ENCODE peak calls at places on chromosomes 11 and 22, in ten cellular contexts. A is Peyer's patch; M is heart right ventricle; C is AG10803; Z is thoracic aorta; Y is upper lobe of right lung; B is BE2C; D is CD8-positive, alpha-beta T cell; I is pancreas; R is cardiac fibroblast. W is an unnamed sample.

GRCh38 chr22:44184006-44184405 is 3.3 kb downstream of the PARVG start:
- DNase-seq in A (no peak), M (no peak), C (no peak), Z (no peak), Y (no peak), B (no peak), D (no peak), I (no peak), R (no peak), W (no peak)

GRCh38 chr11:118157186-118157895 is 4.7 kb upstream of the SCN4B start:
- DNase-seq in A (no peak), M (no peak), C (no peak), Z (no peak), Y (no peak), B (no peak), D (no peak), I (no peak), R (no peak), W (no peak)

GRCh38 chr11:114416441-114416928 is 16.0 kb downstream of the RBM7 start:
- DNase-seq in A (no peak), M (no peak), C (peak), Z (no peak), Y (no peak), B (no peak), D (no peak), I (no peak), R (peak), W (no peak)

GRCh38 chr22:45678961-45679912 is 7.6 kb downstream of the ATXN10 start:
- DNase-seq in A (no peak), M (no peak), C (peak), Z (no peak), Y (no peak), B (no peak), D (no peak), I (no peak), R (no peak), W (no peak)

GRCh38 chr11:44946268-44946667 is 4.4 kb downstream of the TP53I11 start:
- DNase-seq in A (no peak), M (peak), C (peak), Z (peak), Y (no peak), B (no peak), D (no peak), I (no peak), R (peak), W (no peak)

GRCh38 chr11:77213589-77214428 is 85.8 kb downstream of the MYO7A start:
- DNase-seq in A (no peak), M (no peak), C (no peak), Z (no peak), Y (peak), B (no peak), D (peak), I (no peak), R (no peak), W (no peak)

GRCh38 chr22:19122752-19123492 is 710 bp upstream of the DGCR2 start:
- DNase-seq in A (no peak), M (no peak), C (no peak), Z (no peak), Y (no peak), B (peak), D (no peak), I (no peak), R (peak), W (no peak)

GRCh38 chr11:12189543-12190235 is 79.3 kb downstream of the MICAL2 start:
- DNase-seq in A (no peak), M (no peak), C (no peak), Z (no peak), Y (no peak), B (no peak), D (no peak), I (no peak), R (no peak), W (no peak)

GRCh38 chr11:8368772-8369171 is 105.1 kb upstream of the LMO1 start:
- DNase-seq in A (no peak), M (no peak), C (no peak), Z (no peak), Y (no peak), B (no peak), D (no peak), I (peak), R (no peak), W (no peak)

GRCh38 chr11:73019448-73019847 is 122.7 kb downstream of the FCHSD2 start:
- DNase-seq in A (no peak), M (no peak), C (no peak), Z (no peak), Y (no peak), B (no peak), D (no peak), I (no peak), R (no peak), W (no peak)

GRCh38 chr11:128021304-128022006 is 565.9 kb downstream of the ETS1 start:
- DNase-seq in A (no peak), M (no peak), C (peak), Z (no peak), Y (no peak), B (no peak), D (no peak), I (no peak), R (peak), W (peak)

GRCh38 chr11:117805048-117805447 is 8.0 kb upstream of the DSCAML1 start:
- DNase-seq in A (no peak), M (no peak), C (no peak), Z (no peak), Y (no peak), B (no peak), D (no peak), I (no peak), R (no peak), W (no peak)

GRCh38 chr11:96388891-96389603 is 665 bp downstream of the CCDC82 start:
- DNase-seq in A (no peak), M (no peak), C (peak), Z (no peak), Y (no peak), B (no peak), D (no peak), I (no peak), R (no peak), W (no peak)

GRCh38 chr11:45078236-45079074 is 68.0 kb upstream of the PRDM11 start:
- DNase-seq in A (no peak), M (peak), C (peak), Z (no peak), Y (no peak), B (peak), D (no peak), I (no peak), R (peak), W (no peak)

GRCh38 chr11:123561046-123561781 is 93.2 kb downstream of the SCN3B start:
- DNase-seq in A (no peak), M (no peak), C (peak), Z (no peak), Y (no peak), B (peak), D (no peak), I (peak), R (peak), W (no peak)

GRCh38 chr22:31897842-31898241 is 46.5 kb upstream of the YWHAH start:
- DNase-seq in A (no peak), M (no peak), C (peak), Z (no peak), Y (no peak), B (no peak), D (no peak), I (no peak), R (peak), W (no peak)

GRCh38 chr11:123194308-123195181 is 503 bp downstream of the CLMP start:
- DNase-seq in A (no peak), M (no peak), C (peak), Z (no peak), Y (peak), B (peak), D (no peak), I (peak), R (peak), W (no peak)

GRCh38 chr11:20156280-20156875 is 3.9 kb downstream of the DBX1 start:
- DNase-seq in A (peak), M (no peak), C (no peak), Z (no peak), Y (no peak), B (no peak), D (peak), I (no peak), R (no peak), W (no peak)

GRCh38 chr11:65297026-65297667 is 17.5 kb upstream of the CDC42EP2 start:
- DNase-seq in A (no peak), M (peak), C (no peak), Z (no peak), Y (no peak), B (no peak), D (no peak), I (no peak), R (no peak), W (peak)

GRCh38 chr11:64185323-64186204 is at the start of gene STIP1:
- DNase-seq in A (peak), M (peak), C (peak), Z (peak), Y (peak), B (peak), D (peak), I (peak), R (peak), W (peak)
- TF ChIP-seq CTCF in A (peak), M (peak), C (peak), Z (peak), Y (peak), B (peak), D (no peak), I (peak), R (peak), W (peak)

GRCh38 chr22:42299586-42300285 is 29.3 kb upstream of the TCF20 start:
- DNase-seq in A (peak), M (no peak), C (no peak), Z (no peak), Y (no peak), B (no peak), D (peak), I (no peak), R (no peak), W (no peak)

GRCh38 chr22:42300286-42301071 is 30.0 kb upstream of the TCF20 start:
- DNase-seq in A (peak), M (no peak), C (no peak), Z (no peak), Y (no peak), B (no peak), D (peak), I (no peak), R (no peak), W (no peak)

GRCh38 chr22:42303304-42304020 is 33.0 kb upstream of the TCF20 start:
- DNase-seq in A (no peak), M (no peak), C (no peak), Z (no peak), Y (no peak), B (no peak), D (no peak), I (no peak), R (no peak), W (no peak)

GRCh38 chr22:42301742-42302102 is 31.3 kb upstream of the TCF20 start:
- DNase-seq in A (no peak), M (no peak), C (no peak), Z (no peak), Y (no peak), B (no peak), D (no peak), I (no peak), R (no peak), W (no peak)

DNA sequence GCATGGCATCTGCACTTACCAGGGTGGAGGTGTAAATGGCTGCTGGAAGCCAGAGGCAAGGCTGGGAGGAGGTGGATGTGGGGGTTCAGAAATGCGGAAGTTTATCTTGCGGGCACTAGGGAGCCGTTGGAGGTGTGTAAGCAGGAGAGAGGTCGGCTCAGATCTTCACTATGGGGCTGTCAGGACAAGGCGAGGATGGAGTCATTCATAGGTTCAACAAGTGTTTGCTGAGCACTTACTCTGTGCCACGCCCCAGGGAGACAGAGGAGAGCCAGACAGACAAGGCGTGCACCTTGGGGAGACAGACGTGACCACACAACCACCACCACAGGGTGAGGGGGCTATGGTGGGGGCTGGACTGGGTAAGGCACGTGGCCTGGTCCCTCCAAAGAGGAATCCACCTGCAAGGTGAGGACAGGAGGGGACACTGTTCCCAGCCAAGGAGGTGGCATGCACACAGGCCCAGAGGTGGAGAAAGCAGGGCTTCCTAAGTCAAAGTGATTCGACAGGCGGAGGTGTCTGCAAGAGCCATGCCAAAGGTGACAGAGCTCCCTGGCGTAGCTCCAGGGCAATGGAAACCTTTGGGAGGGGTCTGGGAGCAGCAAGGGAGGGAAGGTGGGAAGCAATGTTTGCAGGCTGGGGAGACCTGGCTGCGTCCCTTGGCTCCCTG is 30.8 kb upstream of the TCF20 start:
- DNase-seq in A (no peak), M (no peak), C (no peak), Z (no peak), Y (no peak), B (no peak), D (no peak), I (no peak), R (no peak), W (no peak)
- TF ChIP-seq CTCF in A (no peak), M (no peak), C (no peak), Z (no peak), Y (no peak), B (no peak), D (no peak), I (no peak), R (no peak), W (no peak)

GRCh38 chr11:105224859-105225258 is 85.3 kb upstream of the CARD18 start:
- DNase-seq in A (no peak), M (no peak), C (no peak), Z (no peak), Y (no peak), B (no peak), D (no peak), I (no peak), R (no peak), W (no peak)

GRCh38 chr11:105220175-105220574 is 80.6 kb upstream of the CARD18 start:
- DNase-seq in A (no peak), M (no peak), C (no peak), Z (no peak), Y (no peak), B (no peak), D (no peak), I (no peak), R (no peak), W (no peak)

GRCh38 chr11:105219670-105220069 is 80.1 kb upstream of the CARD18 start:
- DNase-seq in A (no peak), M (no peak), C (no peak), Z (no peak), Y (no peak), B (no peak), D (no peak), I (no peak), R (no peak), W (no peak)

GRCh38 chr11:105215528-105215927 is 76.0 kb upstream of the CARD18 start:
- DNase-seq in A (no peak), M (no peak), C (no peak), Z (no peak), Y (no peak), B (no peak), D (no peak), I (no peak), R (no peak), W (no peak)

GRCh38 chr11:105219269-105219668 is 79.7 kb upstream of the CARD18 start:
- DNase-seq in A (no peak), M (no peak), C (no peak), Z (no peak), Y (no peak), B (peak), D (no peak), I (no peak), R (no peak), W (no peak)
- TF ChIP-seq CTCF in A (no peak), M (no peak), C (no peak), Z (no peak), Y (no peak), B (peak), D (no peak), I (no peak), R (no peak), W (no peak)

DNA sequence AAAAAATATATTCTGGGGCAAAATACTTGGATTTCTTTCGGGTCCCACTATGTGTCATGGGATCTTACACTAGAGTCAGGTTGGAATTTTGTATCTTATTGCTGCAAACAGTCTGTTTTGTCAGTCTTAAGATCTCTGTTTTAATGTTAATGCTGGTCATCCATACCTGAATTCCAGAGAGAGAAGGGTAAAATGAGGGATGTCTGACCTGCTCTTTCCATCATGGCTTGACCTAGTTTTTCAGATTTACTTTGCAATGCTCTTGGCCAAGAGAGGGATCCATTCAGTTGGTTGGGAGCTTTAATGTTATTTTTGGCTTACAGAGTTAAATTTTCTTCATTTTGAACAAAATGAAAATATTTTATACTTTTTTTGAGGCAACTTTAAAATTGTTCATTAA is 117.2 kb downstream of the CASP12 start:
- DNase-seq in A (no peak), M (no peak), C (no peak), Z (no peak), Y (no peak), B (no peak), D (no peak), I (no peak), R (no peak), W (no peak)
- TF ChIP-seq CTCF in A (no peak), M (no peak), C (no peak), Z (no peak), Y (no peak), B (no peak), D (no peak), I (no peak), R (no peak), W (no peak)

DNA sequence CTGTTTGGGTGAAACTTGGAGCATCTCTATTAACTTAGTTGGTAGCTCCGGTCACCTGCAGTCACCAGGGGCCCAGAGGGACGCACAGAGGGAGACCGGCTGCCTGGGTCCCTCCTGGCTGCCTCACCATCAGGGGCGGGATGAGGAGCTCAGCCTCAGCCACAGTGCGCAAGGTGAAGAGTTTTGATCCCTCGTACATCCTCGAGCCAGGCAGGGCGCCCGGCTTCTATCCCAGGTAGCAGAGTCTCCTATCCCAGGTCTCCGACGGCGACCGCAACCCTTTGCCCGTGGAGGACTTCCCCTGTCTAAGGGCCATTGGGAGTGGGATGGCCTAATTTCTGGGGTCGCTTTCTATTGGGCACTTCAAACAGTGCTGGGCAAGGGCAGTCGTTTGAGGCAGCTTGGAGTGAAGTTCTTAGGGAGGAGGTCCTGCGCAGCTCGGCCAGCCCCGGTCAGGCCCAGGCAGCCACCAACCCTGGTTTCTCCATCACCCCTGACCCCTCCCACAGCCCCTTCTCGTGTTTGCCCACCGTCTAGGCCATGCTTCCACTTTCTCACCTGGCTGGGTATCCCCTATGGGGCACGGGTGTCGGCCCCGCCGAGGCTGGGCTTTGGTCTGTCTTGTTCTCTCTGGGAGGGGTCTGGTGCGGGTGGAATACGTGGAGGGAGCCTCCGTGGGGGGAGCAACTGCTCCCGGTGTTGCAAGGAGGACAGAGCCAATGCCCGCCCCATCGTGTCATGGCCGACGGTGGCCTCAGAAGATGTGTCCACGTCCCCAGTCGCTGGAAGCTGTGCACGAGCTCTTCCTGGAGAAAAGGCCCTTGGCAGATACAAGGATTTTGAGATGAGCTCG is 3.6 kb upstream of the MRGPRG start:
- DNase-seq in A (no peak), M (peak), C (no peak), Z (no peak), Y (no peak), B (no peak), D (no peak), I (no peak), R (no peak), W (peak)
- TF ChIP-seq CTCF in A (no peak), M (no peak), C (no peak), Z (no peak), Y (no peak), B (no peak), D (no peak), I (no peak), R (no peak), W (no peak)

DNA sequence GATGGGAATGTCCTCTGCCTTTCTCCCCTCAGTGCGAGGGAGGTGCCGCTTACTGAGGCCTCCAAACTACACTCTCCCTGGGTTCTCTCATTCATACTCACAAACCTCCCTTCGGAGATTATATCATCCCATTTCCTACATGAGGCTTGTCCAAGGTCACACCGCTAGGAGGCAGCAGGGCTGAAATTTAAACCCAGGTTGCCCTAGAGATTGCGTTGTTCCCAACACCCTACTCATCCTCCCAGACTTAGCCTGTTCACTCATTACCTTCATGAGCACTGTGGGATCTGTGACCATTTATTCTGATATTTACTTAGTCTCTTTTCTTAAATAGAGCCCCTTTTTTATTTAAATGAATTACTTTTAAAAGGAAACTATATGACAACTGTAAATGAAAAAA is 31.1 kb downstream of the SDHAF2 start:
- DNase-seq in A (no peak), M (no peak), C (no peak), Z (no peak), Y (no peak), B (no peak), D (no peak), I (no peak), R (no peak), W (no peak)
- TF ChIP-seq CTCF in A (no peak), M (no peak), C (no peak), Z (no peak), Y (no peak), B (peak), D (no peak), I (no peak), R (peak), W (peak)

GRCh38 chr11:111514216-111515031 is at the start of gene HOATZ:
- DNase-seq in A (no peak), M (no peak), C (no peak), Z (no peak), Y (no peak), B (peak), D (peak), I (no peak), R (peak), W (no peak)
- TF ChIP-seq CTCF in A (no peak), M (no peak), C (peak), Z (no peak), Y (no peak), B (peak), D (no peak), I (no peak), R (peak), W (no peak)

DNA sequence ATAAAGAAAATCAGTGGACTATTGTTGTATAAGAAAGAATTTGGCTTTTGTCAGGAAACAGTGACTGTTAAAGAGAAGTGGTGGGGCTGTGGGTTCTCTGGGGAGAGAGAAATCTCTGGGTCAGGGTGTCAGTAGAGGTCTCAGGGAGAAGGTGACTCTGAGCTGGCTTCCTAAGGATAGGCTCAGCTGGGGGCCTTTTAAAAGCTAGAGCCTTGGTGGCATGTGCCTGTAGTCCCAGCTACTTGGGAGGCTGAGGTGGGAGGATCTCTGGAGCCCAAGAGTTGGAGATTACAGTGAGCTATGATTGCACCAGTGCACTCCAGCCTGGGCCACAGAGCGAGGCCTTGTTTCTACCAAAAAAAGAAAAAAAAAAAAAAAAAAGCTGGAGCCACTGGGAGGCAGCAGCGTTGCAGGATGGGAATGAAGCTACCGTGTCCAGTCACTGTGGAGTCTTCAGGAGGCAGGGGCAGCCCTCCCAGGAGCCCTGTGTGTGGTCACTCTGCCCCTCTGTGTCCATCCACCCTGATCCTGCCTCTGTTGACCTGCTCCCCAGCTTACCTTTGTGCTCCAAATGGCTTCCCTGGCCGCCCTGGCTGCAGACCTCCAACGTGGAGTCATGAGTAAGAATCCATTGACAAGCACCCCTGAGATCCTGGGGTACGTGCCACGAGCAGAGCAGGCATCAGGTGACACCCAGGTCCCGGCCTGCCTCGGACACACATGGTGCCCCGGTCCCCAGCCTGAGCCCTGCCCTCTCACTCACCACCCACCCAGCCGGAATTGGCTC is 5.4 kb upstream of the MIF start:
- DNase-seq in A (no peak), M (no peak), C (peak), Z (no peak), Y (no peak), B (no peak), D (no peak), I (no peak), R (peak), W (no peak)
- TF ChIP-seq CTCF in A (no peak), M (peak), C (peak), Z (no peak), Y (no peak), B (peak), D (no peak), I (no peak), R (no peak), W (peak)

W was measured in right lobe of liver.